ENCODE peak calls at places on chromosomes 2 and 18, in seven cellular contexts. U is lower lobe of right lung, J is endodermal cell, Q is fibroblast of lung, N is hepatocyte, R is AG04450, I is Peyer's patch. D is an unnamed sample.

GRCh38 chr2:234290671-234291070 is 206.2 kb downstream of the ARL4C start:
- DNase-seq in U (no peak), J (no peak), Q (no peak), N (no peak), R (no peak), I (no peak), D (no peak)

GRCh38 chr2:51120754-51121280 is 88.9 kb upstream of the NRXN1 start:
- DNase-seq in U (no peak), J (no peak), Q (no peak), N (no peak), R (no peak), I (no peak), D (no peak)

GRCh38 chr2:25090801-25091200 is 48.9 kb downstream of the EFR3B start:
- DNase-seq in U (no peak), J (no peak), Q (no peak), N (no peak), R (no peak), I (no peak), D (no peak)

GRCh38 chr2:183592271-183592670 is 468.0 kb downstream of the NUP35 start:
- DNase-seq in U (no peak), J (no peak), Q (no peak), N (no peak), R (no peak), I (no peak), D (no peak)

GRCh38 chr2:152395132-152396024 is 60.4 kb downstream of the FMNL2 start:
- DNase-seq in U (no peak), J (no peak), Q (no peak), N (no peak), R (no peak), I (no peak), D (no peak)

GRCh38 chr2:179842498-179843153 is 18.8 kb downstream of the ZNF385B start:
- DNase-seq in U (no peak), J (peak; percentile 83), Q (peak; percentile 55), N (peak; percentile 19), R (no peak), I (no peak), D (no peak)

GRCh38 chr2:157460384-157460837 is 16.5 kb upstream of the CYTIP start:
- DNase-seq in U (no peak), J (no peak), Q (no peak), N (peak; percentile 56), R (no peak), I (no peak), D (no peak)

GRCh38 chr2:7118606-7119503 is 201.6 kb downstream of the RNF144A start:
- DNase-seq in U (no peak), J (peak; percentile 77), Q (peak; percentile 25), N (peak; percentile 58), R (no peak), I (no peak), D (peak; percentile 15)

GRCh38 chr18:10230072-10230471 is 224.4 kb upstream of the APCDD1 start:
- DNase-seq in U (no peak), J (peak; percentile 70), Q (peak; percentile 88), N (peak; percentile 33), R (peak; percentile 4), I (no peak), D (peak; percentile 69)

GRCh38 chr2:207046642-207047213 is 107.4 kb downstream of the CPO start:
- DNase-seq in U (no peak), J (peak; percentile 46), Q (peak; percentile 22), N (no peak), R (no peak), I (no peak), D (no peak)

GRCh38 chr2:227788556-227788955 is 25.1 kb upstream of the CCL20 start:
- DNase-seq in U (no peak), J (no peak), Q (no peak), N (no peak), R (no peak), I (no peak), D (no peak)

GRCh38 chr18:9568186-9568585 is 46.2 kb downstream of the PPP4R1 start:
- DNase-seq in U (no peak), J (no peak), Q (no peak), N (no peak), R (no peak), I (no peak), D (no peak)

GRCh38 chr18:62751341-62751821 is 36.0 kb downstream of the PHLPP1 start:
- DNase-seq in U (no peak), J (peak; percentile 85), Q (peak; percentile 12), N (no peak), R (no peak), I (no peak), D (no peak)

GRCh38 chr2:236916181-236916580 is 169.5 kb upstream of the COPS8 start:
- DNase-seq in U (no peak), J (no peak), Q (no peak), N (no peak), R (no peak), I (no peak), D (no peak)

GRCh38 chr2:9594361-9595063 is 36.3 kb downstream of the YWHAQ start:
- DNase-seq in U (no peak), J (no peak), Q (peak; percentile 84), N (peak; percentile 59), R (peak; percentile 50), I (no peak), D (peak; percentile 65)

GRCh38 chr2:188291142-188291616 is 495 bp upstream of the GULP1 start:
- DNase-seq in U (peak; percentile 41), J (peak; percentile 68), Q (peak; percentile 51), N (peak; percentile 54), R (no peak), I (peak; percentile 53), D (no peak)

GRCh38 chr2:124708661-124709060 is 683.6 kb downstream of the CNTNAP5 start:
- DNase-seq in U (no peak), J (no peak), Q (no peak), N (no peak), R (no peak), I (no peak), D (no peak)

GRCh38 chr2:70607121-70607551 is 53.5 kb upstream of the TGFA start:
- DNase-seq in U (no peak), J (no peak), Q (no peak), N (no peak), R (no peak), I (no peak), D (no peak)

GRCh38 chr2:40690036-40690435 is 238.1 kb upstream of the SLC8A1 start:
- DNase-seq in U (no peak), J (no peak), Q (no peak), N (no peak), R (no peak), I (no peak), D (no peak)

DNA sequence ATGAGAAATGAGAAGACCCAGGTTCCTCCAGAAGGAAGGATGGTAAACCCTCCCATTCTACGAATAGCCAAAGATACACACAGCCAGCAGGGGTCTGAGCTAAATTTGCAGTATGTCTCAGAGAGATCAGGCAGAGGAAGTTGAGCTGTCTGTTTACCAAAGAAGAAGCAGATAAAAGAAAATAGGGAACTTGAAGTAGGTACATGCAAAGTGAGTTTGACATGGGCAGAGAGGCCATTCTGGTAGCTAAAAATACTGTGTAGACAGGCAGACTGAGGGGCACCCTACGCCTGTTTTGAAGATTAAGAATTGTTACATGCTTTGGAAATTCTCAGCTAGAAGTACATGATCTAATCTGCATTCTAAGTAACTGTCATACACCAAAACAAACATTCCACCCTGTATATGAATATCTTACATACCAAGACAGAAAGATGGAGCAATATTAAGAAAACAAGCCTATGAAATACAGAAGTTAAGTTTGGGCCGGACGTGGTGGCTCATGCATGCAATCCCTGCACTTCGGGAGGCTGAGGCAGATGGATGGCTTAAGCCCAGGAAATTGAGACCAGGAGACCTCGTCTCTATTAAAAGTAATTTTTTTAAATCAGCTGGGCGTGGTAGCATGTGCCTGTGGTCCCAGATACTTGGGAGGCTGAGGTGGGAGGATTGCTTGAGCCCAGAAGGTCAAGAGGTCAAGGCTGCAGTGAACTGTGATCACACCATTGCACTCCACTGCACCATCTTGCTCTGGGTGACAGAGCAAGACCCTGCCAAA is 157.9 kb downstream of the ANKRD44 start:
- DNase-seq in U (peak; percentile 46), J (peak; percentile 54), Q (peak; percentile 52), N (no peak), R (no peak), I (no peak), D (no peak)
- TF ChIP-seq CTCF in U (peak; percentile 13), J (peak; percentile 34), Q (no peak), N (no peak), R (peak; percentile 40), I (no peak), D (no peak)

GRCh38 chr18:77114564-77115391 is 17.8 kb downstream of the MBP start:
- DNase-seq in U (peak; percentile 95), J (peak; percentile 74), Q (peak; percentile 98), N (peak; percentile 88), R (peak; percentile 54), I (peak; percentile 92), D (peak; percentile 90)
- H3K27ac ChIP-seq in U (peak overlapping the region; percentile 89), J (peak overlapping the region; percentile 9), Q (no peak overlapping the region), N (peak overlapping the region; percentile 88), R (peak overlapping the region; percentile 83), I (peak overlapping the region; percentile 59), D (peak overlapping the region; percentile 96)

DNA sequence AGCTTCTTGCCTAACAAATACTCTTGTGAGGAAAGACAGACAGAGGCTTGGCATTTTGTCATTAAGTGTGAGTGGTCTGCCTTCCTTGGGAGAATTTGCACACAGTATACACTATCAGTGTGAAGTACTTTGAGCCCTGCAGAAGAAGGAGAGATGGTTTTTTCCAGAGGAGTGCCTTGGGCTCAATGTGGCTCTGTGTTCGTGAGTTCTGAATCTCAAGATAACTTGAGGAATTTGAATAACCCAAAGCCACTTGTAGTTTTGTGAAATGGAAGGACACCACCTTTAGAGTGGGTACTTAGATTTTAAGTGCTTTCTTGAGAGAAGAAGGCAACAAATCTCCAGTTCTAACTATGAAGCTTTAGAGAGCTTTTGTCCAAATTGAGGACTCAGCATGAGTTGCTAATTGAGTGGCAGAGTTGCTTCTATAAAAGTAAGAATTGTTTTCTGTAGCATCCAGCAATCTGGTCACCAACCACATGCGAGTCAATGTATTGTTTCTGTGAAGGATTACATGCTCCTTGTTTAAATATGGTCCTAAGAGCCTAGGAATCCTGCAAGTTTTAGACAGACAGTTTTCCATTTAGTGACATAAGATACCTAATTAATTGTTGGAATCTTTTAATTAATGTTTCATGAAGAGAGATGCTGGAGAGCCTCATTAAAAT is 68.3 kb downstream of the BABAM2 start:
- DNase-seq in U (no peak), J (no peak), Q (no peak), N (no peak), R (no peak), I (no peak), D (no peak)
- TF ChIP-seq CTCF in U (no peak), J (no peak), Q (no peak), N (no peak), R (no peak), I (no peak), D (no peak)

GRCh38 chr2:168642873-168643272 is 159.6 kb upstream of the NOSTRIN start:
- DNase-seq in U (no peak), J (no peak), Q (no peak), N (no peak), R (no peak), I (no peak), D (no peak)

GRCh38 chr2:168645696-168646095 is 156.7 kb upstream of the NOSTRIN start:
- DNase-seq in U (no peak), J (no peak), Q (no peak), N (no peak), R (no peak), I (no peak), D (no peak)

GRCh38 chr2:168641636-168642035 is 160.8 kb upstream of the NOSTRIN start:
- DNase-seq in U (no peak), J (no peak), Q (no peak), N (no peak), R (no peak), I (no peak), D (no peak)

GRCh38 chr2:168640039-168640438 is 162.4 kb upstream of the NOSTRIN start:
- DNase-seq in U (no peak), J (no peak), Q (no peak), N (no peak), R (no peak), I (no peak), D (no peak)

GRCh38 chr2:168643979-168644378 is 158.5 kb upstream of the NOSTRIN start:
- DNase-seq in U (no peak), J (no peak), Q (peak; percentile 65), N (no peak), R (peak; percentile 27), I (no peak), D (no peak)
- H3K27ac ChIP-seq in U (no peak overlapping the region), J (no peak overlapping the region), Q (no peak overlapping the region), N (no peak overlapping the region), R (no peak overlapping the region), I (no peak overlapping the region), D (no peak overlapping the region)

D was measured in RWPE1.